ENCODE peak calls at places on chromosomes 1 and 21, in ten cellular contexts. One of them, this sample, is unnamed.

GRCh38 chr21:39016740-39017315 is 166.4 kb downstream of the PSMG1 start:
- DNase-seq in stimulated activated CD4-positive, alpha-beta T cell treated with anti-CD3 and anti-CD28 coated beads, Interleukin-2, amount 100 ng/mL, for 48 hours: no peak
- DNase-seq in ACHN: no peak
- DNase-seq in omental fat pad: no peak
- DNase-seq in KG1: peak; percentile 71
- DNase-seq in fibroblast of lung: no peak
- DNase-seq in activated CD4-positive, alpha-beta T cell treated with anti-CD3 and anti-CD28 coated beads for 36 hours: no peak
- DNase-seq in A172: no peak
- DNase-seq in chondrocyte: no peak
- DNase-seq in PC-3: no peak
- DNase-seq in this sample: no peak

GRCh38 chr1:21293537-21294265 is 3.4 kb upstream of the ECE1 start:
- DNase-seq in stimulated activated CD4-positive, alpha-beta T cell treated with anti-CD3 and anti-CD28 coated beads, Interleukin-2, amount 100 ng/mL, for 48 hours: peak; percentile 73
- DNase-seq in ACHN: no peak
- DNase-seq in omental fat pad: no peak
- DNase-seq in KG1: no peak
- DNase-seq in fibroblast of lung: no peak
- DNase-seq in activated CD4-positive, alpha-beta T cell treated with anti-CD3 and anti-CD28 coated beads for 36 hours: peak; percentile 93
- DNase-seq in A172: no peak
- DNase-seq in chondrocyte: no peak
- DNase-seq in PC-3: no peak
- DNase-seq in this sample: no peak

GRCh38 chr1:208054485-208054884 is 143.6 kb upstream of the CD34 start:
- DNase-seq in stimulated activated CD4-positive, alpha-beta T cell treated with anti-CD3 and anti-CD28 coated beads, Interleukin-2, amount 100 ng/mL, for 48 hours: no peak
- DNase-seq in ACHN: no peak
- DNase-seq in omental fat pad: no peak
- DNase-seq in KG1: no peak
- DNase-seq in fibroblast of lung: no peak
- DNase-seq in activated CD4-positive, alpha-beta T cell treated with anti-CD3 and anti-CD28 coated beads for 36 hours: no peak
- DNase-seq in A172: peak; percentile 59
- DNase-seq in chondrocyte: no peak
- DNase-seq in PC-3: peak; percentile 48
- DNase-seq in this sample: no peak

GRCh38 chr1:65959896-65960295 is 167.2 kb downstream of the PDE4B start:
- DNase-seq in stimulated activated CD4-positive, alpha-beta T cell treated with anti-CD3 and anti-CD28 coated beads, Interleukin-2, amount 100 ng/mL, for 48 hours: no peak
- DNase-seq in ACHN: no peak
- DNase-seq in omental fat pad: no peak
- DNase-seq in KG1: no peak
- DNase-seq in fibroblast of lung: no peak
- DNase-seq in activated CD4-positive, alpha-beta T cell treated with anti-CD3 and anti-CD28 coated beads for 36 hours: no peak
- DNase-seq in A172: no peak
- DNase-seq in chondrocyte: no peak
- DNase-seq in PC-3: no peak
- DNase-seq in this sample: no peak

GRCh38 chr1:157105298-157105987 is 5.8 kb upstream of the ETV3L start:
- DNase-seq in stimulated activated CD4-positive, alpha-beta T cell treated with anti-CD3 and anti-CD28 coated beads, Interleukin-2, amount 100 ng/mL, for 48 hours: no peak
- DNase-seq in ACHN: no peak
- DNase-seq in omental fat pad: no peak
- DNase-seq in KG1: no peak
- DNase-seq in fibroblast of lung: no peak
- DNase-seq in activated CD4-positive, alpha-beta T cell treated with anti-CD3 and anti-CD28 coated beads for 36 hours: no peak
- DNase-seq in A172: no peak
- DNase-seq in chondrocyte: no peak
- DNase-seq in PC-3: no peak
- DNase-seq in this sample: no peak

GRCh38 chr1:64163972-64164371 is 39.5 kb upstream of the UBE2U start:
- DNase-seq in stimulated activated CD4-positive, alpha-beta T cell treated with anti-CD3 and anti-CD28 coated beads, Interleukin-2, amount 100 ng/mL, for 48 hours: no peak
- DNase-seq in ACHN: peak; percentile 41
- DNase-seq in omental fat pad: no peak
- DNase-seq in KG1: no peak
- DNase-seq in fibroblast of lung: peak; percentile 71
- DNase-seq in activated CD4-positive, alpha-beta T cell treated with anti-CD3 and anti-CD28 coated beads for 36 hours: no peak
- DNase-seq in A172: peak; percentile 30
- DNase-seq in chondrocyte: no peak
- DNase-seq in PC-3: peak; percentile 44
- DNase-seq in this sample: no peak

GRCh38 chr1:110749960-110750359 is 75.2 kb upstream of the KCNA3 start:
- DNase-seq in stimulated activated CD4-positive, alpha-beta T cell treated with anti-CD3 and anti-CD28 coated beads, Interleukin-2, amount 100 ng/mL, for 48 hours: no peak
- DNase-seq in ACHN: no peak
- DNase-seq in omental fat pad: no peak
- DNase-seq in KG1: no peak
- DNase-seq in fibroblast of lung: no peak
- DNase-seq in activated CD4-positive, alpha-beta T cell treated with anti-CD3 and anti-CD28 coated beads for 36 hours: no peak
- DNase-seq in A172: no peak
- DNase-seq in chondrocyte: no peak
- DNase-seq in PC-3: no peak
- DNase-seq in this sample: no peak

GRCh38 chr1:9892563-9893528 is 17.2 kb downstream of the CTNNBIP1 start:
- DNase-seq in stimulated activated CD4-positive, alpha-beta T cell treated with anti-CD3 and anti-CD28 coated beads, Interleukin-2, amount 100 ng/mL, for 48 hours: no peak
- DNase-seq in ACHN: peak; percentile 75
- DNase-seq in omental fat pad: no peak
- DNase-seq in KG1: peak; percentile 32
- DNase-seq in fibroblast of lung: peak; percentile 69
- DNase-seq in activated CD4-positive, alpha-beta T cell treated with anti-CD3 and anti-CD28 coated beads for 36 hours: no peak
- DNase-seq in A172: peak; percentile 69
- DNase-seq in chondrocyte: no peak
- DNase-seq in PC-3: peak; percentile 97
- DNase-seq in this sample: peak; percentile 86

GRCh38 chr1:174405219-174405618 is 42.5 kb upstream of the GPR52 start:
- DNase-seq in stimulated activated CD4-positive, alpha-beta T cell treated with anti-CD3 and anti-CD28 coated beads, Interleukin-2, amount 100 ng/mL, for 48 hours: no peak
- DNase-seq in ACHN: no peak
- DNase-seq in omental fat pad: no peak
- DNase-seq in KG1: no peak
- DNase-seq in fibroblast of lung: no peak
- DNase-seq in activated CD4-positive, alpha-beta T cell treated with anti-CD3 and anti-CD28 coated beads for 36 hours: no peak
- DNase-seq in A172: no peak
- DNase-seq in chondrocyte: no peak
- DNase-seq in PC-3: peak; percentile 30
- DNase-seq in this sample: no peak

GRCh38 chr1:154316704-154317103 is 4.2 kb upstream of the AQP10 start:
- DNase-seq in stimulated activated CD4-positive, alpha-beta T cell treated with anti-CD3 and anti-CD28 coated beads, Interleukin-2, amount 100 ng/mL, for 48 hours: no peak
- DNase-seq in ACHN: no peak
- DNase-seq in omental fat pad: no peak
- DNase-seq in KG1: no peak
- DNase-seq in fibroblast of lung: no peak
- DNase-seq in activated CD4-positive, alpha-beta T cell treated with anti-CD3 and anti-CD28 coated beads for 36 hours: no peak
- DNase-seq in A172: no peak
- DNase-seq in chondrocyte: no peak
- DNase-seq in PC-3: no peak
- DNase-seq in this sample: no peak

GRCh38 chr1:197787056-197787455 is 11.8 kb upstream of the DENND1B start:
- DNase-seq in stimulated activated CD4-positive, alpha-beta T cell treated with anti-CD3 and anti-CD28 coated beads, Interleukin-2, amount 100 ng/mL, for 48 hours: no peak
- DNase-seq in ACHN: no peak
- DNase-seq in omental fat pad: no peak
- DNase-seq in KG1: no peak
- DNase-seq in fibroblast of lung: no peak
- DNase-seq in activated CD4-positive, alpha-beta T cell treated with anti-CD3 and anti-CD28 coated beads for 36 hours: no peak
- DNase-seq in A172: no peak
- DNase-seq in chondrocyte: no peak
- DNase-seq in PC-3: peak; percentile 64
- DNase-seq in this sample: no peak

GRCh38 chr1:7485086-7485780 is 285.9 kb upstream of the VAMP3 start:
- DNase-seq in stimulated activated CD4-positive, alpha-beta T cell treated with anti-CD3 and anti-CD28 coated beads, Interleukin-2, amount 100 ng/mL, for 48 hours: no peak
- DNase-seq in ACHN: no peak
- DNase-seq in omental fat pad: no peak
- DNase-seq in KG1: no peak
- DNase-seq in fibroblast of lung: peak; percentile 14
- DNase-seq in activated CD4-positive, alpha-beta T cell treated with anti-CD3 and anti-CD28 coated beads for 36 hours: no peak
- DNase-seq in A172: no peak
- DNase-seq in chondrocyte: no peak
- DNase-seq in PC-3: no peak
- DNase-seq in this sample: no peak

GRCh38 chr1:234111458-234112142 is 207.1 kb downstream of the SLC35F3 start:
- DNase-seq in stimulated activated CD4-positive, alpha-beta T cell treated with anti-CD3 and anti-CD28 coated beads, Interleukin-2, amount 100 ng/mL, for 48 hours: no peak
- DNase-seq in ACHN: peak; percentile 37
- DNase-seq in omental fat pad: no peak
- DNase-seq in KG1: no peak
- DNase-seq in fibroblast of lung: peak; percentile 2
- DNase-seq in activated CD4-positive, alpha-beta T cell treated with anti-CD3 and anti-CD28 coated beads for 36 hours: no peak
- DNase-seq in A172: peak; percentile 51
- DNase-seq in chondrocyte: no peak
- DNase-seq in PC-3: peak; percentile 60
- DNase-seq in this sample: no peak

GRCh38 chr1:203996126-203996525 is 76.8 kb upstream of the SOX13 start:
- DNase-seq in stimulated activated CD4-positive, alpha-beta T cell treated with anti-CD3 and anti-CD28 coated beads, Interleukin-2, amount 100 ng/mL, for 48 hours: no peak
- DNase-seq in ACHN: no peak
- DNase-seq in omental fat pad: no peak
- DNase-seq in KG1: no peak
- DNase-seq in fibroblast of lung: peak; percentile 28
- DNase-seq in activated CD4-positive, alpha-beta T cell treated with anti-CD3 and anti-CD28 coated beads for 36 hours: no peak
- DNase-seq in A172: no peak
- DNase-seq in chondrocyte: no peak
- DNase-seq in PC-3: no peak
- DNase-seq in this sample: no peak

GRCh38 chr1:208065862-208066261 is 154.9 kb upstream of the CD34 start:
- DNase-seq in stimulated activated CD4-positive, alpha-beta T cell treated with anti-CD3 and anti-CD28 coated beads, Interleukin-2, amount 100 ng/mL, for 48 hours: no peak
- DNase-seq in ACHN: no peak
- DNase-seq in omental fat pad: no peak
- DNase-seq in KG1: no peak
- DNase-seq in fibroblast of lung: no peak
- DNase-seq in activated CD4-positive, alpha-beta T cell treated with anti-CD3 and anti-CD28 coated beads for 36 hours: no peak
- DNase-seq in A172: no peak
- DNase-seq in chondrocyte: no peak
- DNase-seq in PC-3: no peak
- DNase-seq in this sample: no peak

GRCh38 chr1:67824771-67825170 is 8.5 kb downstream of the GNG12 start:
- DNase-seq in stimulated activated CD4-positive, alpha-beta T cell treated with anti-CD3 and anti-CD28 coated beads, Interleukin-2, amount 100 ng/mL, for 48 hours: no peak
- DNase-seq in ACHN: no peak
- DNase-seq in omental fat pad: no peak
- DNase-seq in KG1: no peak
- DNase-seq in fibroblast of lung: no peak
- DNase-seq in activated CD4-positive, alpha-beta T cell treated with anti-CD3 and anti-CD28 coated beads for 36 hours: no peak
- DNase-seq in A172: no peak
- DNase-seq in chondrocyte: no peak
- DNase-seq in PC-3: no peak
- DNase-seq in this sample: no peak

GRCh38 chr1:174152424-174152823 is 6.9 kb upstream of the RABGAP1L start:
- DNase-seq in stimulated activated CD4-positive, alpha-beta T cell treated with anti-CD3 and anti-CD28 coated beads, Interleukin-2, amount 100 ng/mL, for 48 hours: no peak
- DNase-seq in ACHN: no peak
- DNase-seq in omental fat pad: no peak
- DNase-seq in KG1: no peak
- DNase-seq in fibroblast of lung: no peak
- DNase-seq in activated CD4-positive, alpha-beta T cell treated with anti-CD3 and anti-CD28 coated beads for 36 hours: no peak
- DNase-seq in A172: no peak
- DNase-seq in chondrocyte: no peak
- DNase-seq in PC-3: peak; percentile 4
- DNase-seq in this sample: no peak

GRCh38 chr1:223257856-223258255 is 106.1 kb downstream of the SUSD4 start:
- DNase-seq in stimulated activated CD4-positive, alpha-beta T cell treated with anti-CD3 and anti-CD28 coated beads, Interleukin-2, amount 100 ng/mL, for 48 hours: no peak
- DNase-seq in ACHN: no peak
- DNase-seq in omental fat pad: no peak
- DNase-seq in KG1: no peak
- DNase-seq in fibroblast of lung: no peak
- DNase-seq in activated CD4-positive, alpha-beta T cell treated with anti-CD3 and anti-CD28 coated beads for 36 hours: no peak
- DNase-seq in A172: no peak
- DNase-seq in chondrocyte: no peak
- DNase-seq in PC-3: no peak
- DNase-seq in this sample: peak; percentile 77

GRCh38 chr1:86687595-86687994 is 16.8 kb upstream of the SH3GLB1 start:
- DNase-seq in stimulated activated CD4-positive, alpha-beta T cell treated with anti-CD3 and anti-CD28 coated beads, Interleukin-2, amount 100 ng/mL, for 48 hours: no peak
- DNase-seq in ACHN: peak; percentile 18
- DNase-seq in omental fat pad: no peak
- DNase-seq in KG1: no peak
- DNase-seq in fibroblast of lung: peak; percentile 49
- DNase-seq in activated CD4-positive, alpha-beta T cell treated with anti-CD3 and anti-CD28 coated beads for 36 hours: no peak
- DNase-seq in A172: no peak
- DNase-seq in chondrocyte: no peak
- DNase-seq in PC-3: peak; percentile 43
- DNase-seq in this sample: no peak

GRCh38 chr1:64917907-64918306 is 48.4 kb downstream of the JAK1 start:
- DNase-seq in stimulated activated CD4-positive, alpha-beta T cell treated with anti-CD3 and anti-CD28 coated beads, Interleukin-2, amount 100 ng/mL, for 48 hours: no peak
- DNase-seq in ACHN: no peak
- DNase-seq in omental fat pad: no peak
- DNase-seq in KG1: no peak
- DNase-seq in fibroblast of lung: no peak
- DNase-seq in activated CD4-positive, alpha-beta T cell treated with anti-CD3 and anti-CD28 coated beads for 36 hours: no peak
- DNase-seq in A172: no peak
- DNase-seq in chondrocyte: no peak
- DNase-seq in PC-3: no peak
- DNase-seq in this sample: no peak

GRCh38 chr1:70490153-70490552 is 79.1 kb downstream of the CTH start:
- DNase-seq in stimulated activated CD4-positive, alpha-beta T cell treated with anti-CD3 and anti-CD28 coated beads, Interleukin-2, amount 100 ng/mL, for 48 hours: no peak
- DNase-seq in ACHN: no peak
- DNase-seq in omental fat pad: no peak
- DNase-seq in KG1: no peak
- DNase-seq in fibroblast of lung: no peak
- DNase-seq in activated CD4-positive, alpha-beta T cell treated with anti-CD3 and anti-CD28 coated beads for 36 hours: no peak
- DNase-seq in A172: no peak
- DNase-seq in chondrocyte: no peak
- DNase-seq in PC-3: no peak
- DNase-seq in this sample: no peak

GRCh38 chr1:22142315-22143064 is 407 bp downstream of the WNT4 start:
- DNase-seq in stimulated activated CD4-positive, alpha-beta T cell treated with anti-CD3 and anti-CD28 coated beads, Interleukin-2, amount 100 ng/mL, for 48 hours: peak; percentile 11
- DNase-seq in ACHN: peak; percentile 16
- DNase-seq in omental fat pad: no peak
- DNase-seq in KG1: no peak
- DNase-seq in fibroblast of lung: no peak
- DNase-seq in activated CD4-positive, alpha-beta T cell treated with anti-CD3 and anti-CD28 coated beads for 36 hours: peak; percentile 43
- DNase-seq in A172: no peak
- DNase-seq in chondrocyte: no peak
- DNase-seq in PC-3: peak; percentile 30
- DNase-seq in this sample: no peak

GRCh38 chr1:209485167-209485566 is 98.3 kb upstream of the CAMK1G start:
- DNase-seq in stimulated activated CD4-positive, alpha-beta T cell treated with anti-CD3 and anti-CD28 coated beads, Interleukin-2, amount 100 ng/mL, for 48 hours: no peak
- DNase-seq in ACHN: no peak
- DNase-seq in omental fat pad: no peak
- DNase-seq in KG1: no peak
- DNase-seq in fibroblast of lung: peak; percentile 81
- DNase-seq in activated CD4-positive, alpha-beta T cell treated with anti-CD3 and anti-CD28 coated beads for 36 hours: no peak
- DNase-seq in A172: peak; percentile 73
- DNase-seq in chondrocyte: no peak
- DNase-seq in PC-3: peak; percentile 44
- DNase-seq in this sample: no peak

GRCh38 chr1:43266881-43267280 is 2.9 kb upstream of the TMEM125 start:
- DNase-seq in stimulated activated CD4-positive, alpha-beta T cell treated with anti-CD3 and anti-CD28 coated beads, Interleukin-2, amount 100 ng/mL, for 48 hours: no peak
- DNase-seq in ACHN: no peak
- DNase-seq in omental fat pad: no peak
- DNase-seq in KG1: no peak
- DNase-seq in fibroblast of lung: no peak
- DNase-seq in activated CD4-positive, alpha-beta T cell treated with anti-CD3 and anti-CD28 coated beads for 36 hours: no peak
- DNase-seq in A172: no peak
- DNase-seq in chondrocyte: no peak
- DNase-seq in PC-3: no peak
- DNase-seq in this sample: no peak

GRCh38 chr1:247332901-247333361 is 1.3 kb upstream of the ZNF496 start:
- DNase-seq in stimulated activated CD4-positive, alpha-beta T cell treated with anti-CD3 and anti-CD28 coated beads, Interleukin-2, amount 100 ng/mL, for 48 hours: no peak
- DNase-seq in ACHN: no peak
- DNase-seq in omental fat pad: no peak
- DNase-seq in KG1: no peak
- DNase-seq in fibroblast of lung: peak; percentile 28
- DNase-seq in activated CD4-positive, alpha-beta T cell treated with anti-CD3 and anti-CD28 coated beads for 36 hours: no peak
- DNase-seq in A172: no peak
- DNase-seq in chondrocyte: no peak
- DNase-seq in PC-3: peak; percentile 50
- DNase-seq in this sample: no peak

GRCh38 chr21:32756096-32756495 is 15.5 kb downstream of the PAXBP1 start:
- DNase-seq in stimulated activated CD4-positive, alpha-beta T cell treated with anti-CD3 and anti-CD28 coated beads, Interleukin-2, amount 100 ng/mL, for 48 hours: no peak
- DNase-seq in ACHN: no peak
- DNase-seq in omental fat pad: no peak
- DNase-seq in KG1: no peak
- DNase-seq in fibroblast of lung: no peak
- DNase-seq in activated CD4-positive, alpha-beta T cell treated with anti-CD3 and anti-CD28 coated beads for 36 hours: no peak
- DNase-seq in A172: no peak
- DNase-seq in chondrocyte: no peak
- DNase-seq in PC-3: peak; percentile 27
- DNase-seq in this sample: no peak

GRCh38 chr21:44866780-44867179 is 6.7 kb downstream of the PTTG1IP start:
- DNase-seq in stimulated activated CD4-positive, alpha-beta T cell treated with anti-CD3 and anti-CD28 coated beads, Interleukin-2, amount 100 ng/mL, for 48 hours: no peak
- DNase-seq in ACHN: peak; percentile 18
- DNase-seq in omental fat pad: no peak
- DNase-seq in KG1: no peak
- DNase-seq in fibroblast of lung: peak; percentile 40
- DNase-seq in activated CD4-positive, alpha-beta T cell treated with anti-CD3 and anti-CD28 coated beads for 36 hours: no peak
- DNase-seq in A172: peak; percentile 43
- DNase-seq in chondrocyte: no peak
- DNase-seq in PC-3: peak; percentile 13
- DNase-seq in this sample: no peak

GRCh38 chr1:207186503-207186902 is 82.5 kb downstream of the C4BPA start:
- DNase-seq in stimulated activated CD4-positive, alpha-beta T cell treated with anti-CD3 and anti-CD28 coated beads, Interleukin-2, amount 100 ng/mL, for 48 hours: no peak
- DNase-seq in ACHN: no peak
- DNase-seq in omental fat pad: no peak
- DNase-seq in KG1: no peak
- DNase-seq in fibroblast of lung: no peak
- DNase-seq in activated CD4-positive, alpha-beta T cell treated with anti-CD3 and anti-CD28 coated beads for 36 hours: no peak
- DNase-seq in A172: peak; percentile 10
- DNase-seq in chondrocyte: no peak
- DNase-seq in PC-3: peak; percentile 30
- DNase-seq in this sample: no peak

This sample was measured in vagina.